ENCODE peak calls at places on chromosomes 6 and 20, in ten cellular contexts. E is Panc1, L is fibroblast of the aortic adventitia, U is neural crest cell, O is omental fat pad, W is astrocyte of the spinal cord, S is osteocyte, K is endothelial cell, V is heart right ventricle, Z is mesothelial cell of epicardium. X is an unnamed sample.

GRCh38 chr20:17226410-17227198 is at the start of gene PCSK2:
- DNase-seq in E (no peak), L (peak; percentile 15), W (peak; percentile 19), K (peak; percentile 76), O (no peak), Z (peak; percentile 86), V (peak; percentile 15), U (peak; percentile 72), S (no peak), X (no peak)

GRCh38 chr20:19742974-19743649 is 14.9 kb upstream of the RIN2 start:
- DNase-seq in O (no peak), V (no peak), L (no peak), K (no peak), E (no peak), S (no peak), U (no peak), Z (no peak), W (no peak), X (no peak)

GRCh38 chr6:7902867-7903266 is 7.7 kb downstream of the TXNDC5 start:
- DNase-seq in V (no peak), Z (no peak), L (no peak), O (no peak), E (no peak), S (no peak), U (no peak), K (no peak), W (no peak), X (no peak)

GRCh38 chr20:64080013-64080812 is at the start of gene OPRL1:
- DNase-seq in K (no peak), W (peak; percentile 22), S (no peak), L (no peak), Z (no peak), E (no peak), U (no peak), V (no peak), O (no peak), X (no peak)

GRCh38 chr6:167445568-167445967 is 120.7 kb downstream of the TTLL2 start:
- DNase-seq in L (no peak), V (no peak), W (no peak), U (no peak), E (no peak), K (no peak), S (no peak), Z (no peak), O (no peak), X (no peak)

GRCh38 chr6:119322715-119323350 is 26.7 kb downstream of the MAN1A1 start:
- DNase-seq in E (no peak), U (no peak), Z (no peak), V (no peak), O (no peak), K (no peak), S (no peak), L (no peak), W (no peak), X (no peak)

GRCh38 chr6:165967768-165968408 is 199.8 kb downstream of the TBXT start:
- DNase-seq in L (no peak), O (no peak), V (no peak), U (no peak), S (no peak), W (no peak), Z (no peak), K (no peak), E (no peak), X (no peak)

GRCh38 chr6:107116328-107116892 is 1.1 kb upstream of the BEND3 start:
- DNase-seq in W (peak; percentile 32), S (no peak), U (peak; percentile 43), Z (peak; percentile 47), L (no peak), V (no peak), O (no peak), E (no peak), K (peak; percentile 19), X (peak; percentile 24)

GRCh38 chr6:43951756-43952675 is 175.2 kb downstream of the MRPL14 start:
- DNase-seq in L (no peak), O (no peak), V (no peak), K (no peak), W (no peak), S (peak; percentile 54), Z (peak; percentile 35), U (no peak), E (no peak), X (no peak)

GRCh38 chr6:43953256-43953655 is 174.0 kb downstream of the MRPL14 start:
- DNase-seq in K (no peak), Z (no peak), E (no peak), S (peak; percentile 30), O (no peak), L (no peak), W (no peak), U (no peak), V (no peak), X (no peak)

GRCh38 chr6:43951063-43951755 is 176.0 kb downstream of the MRPL14 start:
- DNase-seq in W (no peak), E (no peak), K (peak; percentile 58), S (peak; percentile 85), L (no peak), V (peak; percentile 45), Z (peak; percentile 39), O (no peak), U (peak; percentile 43), X (peak; percentile 91)

GRCh38 chr6:43953794-43954310 is 173.4 kb downstream of the MRPL14 start:
- DNase-seq in K (peak; percentile 33), O (no peak), U (no peak), W (no peak), Z (peak; percentile 34), V (peak; percentile 43), E (no peak), S (no peak), L (no peak), X (peak; percentile 40)

GRCh38 chr6:43952746-43953145 is 174.5 kb downstream of the MRPL14 start:
- DNase-seq in L (no peak), O (no peak), K (no peak), V (no peak), W (no peak), U (no peak), S (peak; percentile 64), E (no peak), Z (no peak), X (peak; percentile 53)
- TF ChIP-seq CTCF in L (peak; percentile 16), O (no peak), K (no peak), V (no peak), W (peak; percentile 18), U (peak; percentile 24), S (peak; percentile 23), E (peak; percentile 59), Z (no peak), X (peak; percentile 17)

GRCh38 chr20:60718743-60719142 is 533.3 kb upstream of the CDH4 start:
- DNase-seq in U (no peak), V (no peak), L (no peak), W (no peak), S (no peak), E (no peak), O (no peak), K (peak; percentile 6), Z (no peak), X (no peak)
- TF ChIP-seq CTCF in U (no peak), V (no peak), L (no peak), W (no peak), S (no peak), E (peak; percentile 5), O (no peak), K (peak; percentile 13), Z (no peak), X (no peak)

GRCh38 chr6:118128755-118129154 is 221.7 kb downstream of the SLC35F1 start:
- DNase-seq in U (no peak), Z (no peak), L (no peak), V (no peak), W (no peak), E (no peak), S (no peak), K (no peak), O (no peak), X (no peak)

GRCh38 chr6:118124851-118125250 is 217.8 kb downstream of the SLC35F1 start:
- DNase-seq in E (no peak), W (no peak), U (no peak), K (no peak), V (no peak), Z (no peak), S (no peak), O (no peak), L (no peak), X (no peak)

GRCh38 chr6:118122161-118122560 is 215.1 kb downstream of the SLC35F1 start:
- DNase-seq in S (no peak), O (no peak), K (no peak), Z (no peak), L (no peak), V (no peak), E (no peak), W (no peak), U (no peak), X (no peak)

GRCh38 chr6:118122801-118123200 is 215.7 kb downstream of the SLC35F1 start:
- DNase-seq in E (no peak), O (no peak), Z (no peak), W (no peak), K (no peak), L (no peak), V (no peak), S (no peak), U (no peak), X (no peak)

DNA sequence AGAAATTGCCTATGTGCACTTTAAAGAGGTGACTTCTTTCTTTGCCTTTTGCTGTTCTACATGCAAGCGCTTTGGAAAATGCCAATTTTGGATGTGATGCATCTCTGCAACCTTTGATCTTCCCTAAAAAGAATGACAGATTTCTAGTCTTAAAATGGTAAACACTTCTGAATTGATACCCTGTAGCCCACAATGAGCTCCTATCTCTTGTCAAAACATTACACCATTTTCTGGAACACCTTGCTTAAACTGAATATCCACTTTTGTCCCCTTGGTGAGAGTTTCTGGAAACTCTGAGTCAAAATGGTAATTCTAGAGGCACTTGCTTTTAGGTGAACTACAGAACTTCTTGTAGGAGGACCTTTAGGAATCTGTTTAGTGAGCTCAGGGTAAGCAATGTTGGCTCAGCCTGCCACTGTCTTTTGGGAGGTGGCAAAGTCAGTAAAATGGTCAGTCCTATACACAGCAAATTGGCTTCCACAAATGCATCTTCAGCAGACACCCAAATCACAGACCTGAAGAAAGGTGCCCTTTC is 216.5 kb downstream of the SLC35F1 start:
- DNase-seq in W (no peak), U (no peak), Z (no peak), L (no peak), O (no peak), V (no peak), S (no peak), E (no peak), K (no peak), X (no peak)
- TF ChIP-seq CTCF in W (no peak), U (no peak), Z (no peak), L (no peak), O (no peak), V (no peak), S (no peak), E (no peak), K (no peak), X (no peak)

GRCh38 chr6:144064402-144064830 is 31.0 kb downstream of the SF3B5 start:
- DNase-seq in U (peak; percentile 23), W (no peak), O (no peak), E (no peak), K (peak; percentile 18), L (no peak), V (peak; percentile 12), S (no peak), Z (no peak), X (peak; percentile 7)

GRCh38 chr6:144062757-144063156 is 32.6 kb downstream of the SF3B5 start:
- DNase-seq in W (no peak), K (no peak), U (no peak), Z (no peak), L (no peak), V (no peak), E (no peak), O (no peak), S (no peak), X (no peak)

GRCh38 chr6:144063246-144063743 is 32.1 kb downstream of the SF3B5 start:
- DNase-seq in O (no peak), S (no peak), U (no peak), E (no peak), V (no peak), Z (no peak), W (no peak), L (no peak), K (no peak), X (no peak)

GRCh38 chr6:144064831-144065668 is 30.3 kb downstream of the SF3B5 start:
- DNase-seq in U (no peak), L (no peak), Z (no peak), E (no peak), S (no peak), V (no peak), O (no peak), K (no peak), W (no peak), X (no peak)

GRCh38 chr6:144063744-144064401 is 31.5 kb downstream of the SF3B5 start:
- DNase-seq in V (peak; percentile 75), W (no peak), S (no peak), O (peak; percentile 52), K (peak; percentile 60), E (no peak), U (peak; percentile 67), L (no peak), Z (peak; percentile 70), X (peak; percentile 84)
- TF ChIP-seq CTCF in V (peak; percentile 51), W (peak; percentile 18), S (peak; percentile 36), O (no peak), K (no peak), E (peak; percentile 54), U (peak; percentile 36), L (no peak), Z (no peak), X (no peak)